ENCODE peak calls at places on chromosomes 12 and 14, in eight cellular contexts. A is lower leg skin, S is NB4, P is prostate gland, G is A549, Q is adrenal gland, D is heart left ventricle, N is ovary. U is an unnamed sample.

GRCh38 chr12:9717070-9717925 is 15.6 kb downstream of the CLECL1 start:
- DNase-seq in S (no peak), D (no peak), G (no peak), A (no peak), N (no peak), P (no peak), Q (no peak), U (no peak)

GRCh38 chr12:47277972-47278448 is 198.3 kb upstream of the AMIGO2 start:
- DNase-seq in G (peak; percentile 96), A (no peak), S (peak; percentile 92), P (no peak), N (no peak), Q (no peak), D (no peak), U (no peak)

GRCh38 chr14:101719708-101720107 is 41.8 kb upstream of the PPP2R5C start:
- DNase-seq in A (peak; percentile 72), Q (no peak), N (no peak), G (no peak), D (peak; percentile 41), S (no peak), P (no peak), U (no peak)

GRCh38 chr12:110917467-110917866 is 2.9 kb downstream of the MYL2 start:
- DNase-seq in Q (no peak), D (no peak), A (no peak), N (no peak), G (peak; percentile 82), P (no peak), S (no peak), U (no peak)

GRCh38 chr12:101935769-101936741 is 58.7 kb downstream of the DRAM1 start:
- DNase-seq in G (no peak), Q (no peak), N (peak; percentile 44), A (peak; percentile 92), P (no peak), S (no peak), D (peak; percentile 70), U (no peak)

GRCh38 chr14:64541261-64541970 is 875 bp downstream of the HSPA2 start:
- DNase-seq in G (no peak), N (peak; percentile 54), A (peak; percentile 92), D (no peak), S (no peak), Q (peak; percentile 41), P (no peak), U (peak; percentile 53)

GRCh38 chr12:93156091-93156490 is 221.6 kb upstream of the NUDT4 start:
- DNase-seq in N (no peak), A (no peak), P (peak; percentile 77), G (no peak), Q (no peak), D (no peak), S (no peak), U (no peak)

GRCh38 chr14:59698793-59699192 is 122.2 kb upstream of the CCDC175 start:
- DNase-seq in N (no peak), A (no peak), Q (no peak), P (no peak), G (no peak), S (no peak), D (no peak), U (no peak)

GRCh38 chr12:50059440-50060119 is 2.2 kb downstream of the ASIC1 start:
- DNase-seq in N (no peak), S (peak; percentile 98), Q (no peak), D (no peak), P (no peak), A (no peak), G (no peak), U (no peak)

GRCh38 chr12:20549115-20549719 is 145.9 kb upstream of the SLCO1C1 start:
- DNase-seq in D (peak; percentile 31), Q (no peak), P (no peak), A (no peak), S (peak; percentile 61), N (no peak), G (peak; percentile 30), U (no peak)

GRCh38 chr12:13784504-13784903 is 196.9 kb downstream of the GRIN2B start:
- DNase-seq in A (no peak), Q (no peak), D (peak; percentile 47), N (no peak), P (no peak), G (no peak), S (peak; percentile 3), U (no peak)

GRCh38 chr14:37585971-37586759 is 8.9 kb downstream of the FOXA1 start:
- DNase-seq in N (no peak), G (no peak), Q (no peak), D (no peak), P (no peak), A (no peak), S (no peak), U (no peak)

GRCh38 chr12:46387697-46388096 is 15.1 kb upstream of the SLC38A2 start:
- DNase-seq in N (no peak), S (peak; percentile 26), D (no peak), A (no peak), G (no peak), Q (no peak), P (no peak), U (peak; percentile 71)

GRCh38 chr14:37623552-37623951 is 28.1 kb downstream of the TTC6 start:
- DNase-seq in A (no peak), P (peak; percentile 88), G (no peak), D (no peak), Q (no peak), S (no peak), N (no peak), U (no peak)

GRCh38 chr14:39366460-39367386 is 65.5 kb downstream of the FBXO33 start:
- DNase-seq in N (no peak), P (no peak), S (no peak), Q (no peak), D (no peak), A (no peak), G (no peak), U (no peak)

GRCh38 chr12:89319111-89319510 is 33.2 kb downstream of the DUSP6 start:
- DNase-seq in S (no peak), Q (peak; percentile 33), N (no peak), A (no peak), G (no peak), P (peak; percentile 23), D (peak; percentile 35), U (no peak)

GRCh38 chr12:122958198-122958888 is 7.9 kb downstream of the ABCB9 start:
- DNase-seq in S (no peak), Q (no peak), A (no peak), N (no peak), G (no peak), P (no peak), D (no peak), U (no peak)

GRCh38 chr12:11653215-11653753 is 3.8 kb downstream of the ETV6 start:
- DNase-seq in S (peak; percentile 90), G (no peak), N (no peak), A (no peak), P (no peak), Q (no peak), D (peak; percentile 38), U (peak; percentile 50)

GRCh38 chr12:56160160-56160763 is 2.1 kb downstream of the MYL6 start:
- DNase-seq in Q (peak; percentile 47), G (no peak), A (no peak), D (no peak), S (peak; percentile 29), P (no peak), N (no peak), U (peak; percentile 59)
- TF ChIP-seq POLR2A in Q (no peak), G (no peak), A (no peak), D (no peak), S (no peak), P (no peak), N (no peak), U (no peak)

DNA sequence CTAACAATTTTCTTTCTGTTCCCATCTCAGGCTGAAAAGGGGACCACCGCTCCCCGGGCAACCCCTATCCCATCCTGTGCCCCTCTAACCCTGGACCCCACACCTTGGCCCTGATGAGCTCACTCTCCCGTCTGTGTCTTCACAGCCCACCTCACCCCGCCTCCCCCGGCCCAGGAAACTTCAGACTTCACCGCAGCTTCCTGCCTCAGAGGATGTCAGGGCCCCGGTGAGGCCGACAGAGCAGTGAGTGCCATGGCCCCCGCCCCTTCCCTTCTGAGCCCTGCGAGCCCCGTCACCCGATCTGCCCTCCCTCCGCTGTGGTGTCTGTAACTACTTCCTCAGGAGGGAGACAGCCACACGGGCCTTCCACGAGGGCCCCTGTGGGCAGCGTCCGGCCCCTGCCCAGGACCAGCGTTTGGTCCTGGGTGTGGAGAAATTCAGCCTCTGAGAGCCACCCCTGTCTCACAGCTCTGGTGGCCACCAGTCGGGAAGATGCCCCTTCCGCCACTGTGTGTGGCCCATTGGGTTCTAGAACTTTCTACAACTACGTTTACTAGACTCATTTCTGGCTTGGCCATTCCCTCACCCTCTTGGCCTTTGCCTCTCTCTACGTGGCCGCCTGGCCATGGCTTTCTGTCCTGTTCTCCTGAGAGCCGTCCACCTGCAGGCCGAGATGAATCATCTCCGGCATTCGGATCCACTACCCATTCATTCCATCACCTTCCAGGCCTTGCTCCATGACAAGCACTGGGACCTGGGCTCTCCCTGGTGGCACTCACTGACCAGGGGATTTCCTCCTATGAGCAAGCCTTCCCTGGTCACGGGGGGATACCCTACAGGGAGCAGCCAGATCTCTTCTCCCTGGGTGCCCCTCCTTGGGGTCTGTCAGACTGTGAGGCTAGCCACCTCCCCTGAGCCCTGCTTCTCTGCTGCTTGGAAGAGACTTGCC is 3.4 kb downstream of the RHOF start:
- DNase-seq in Q (peak; percentile 61), D (peak; percentile 77), S (peak; percentile 99), N (no peak), A (no peak), G (no peak), P (no peak), U (peak; percentile 63)
- TF ChIP-seq POLR2A in Q (no peak), D (no peak), S (peak; percentile 44), N (no peak), A (no peak), G (no peak), P (no peak), U (peak; percentile 30)

GRCh38 chr14:91508105-91508504 is 2.0 kb downstream of the PPP4R3A start:
- DNase-seq in A (no peak), D (no peak), S (no peak), N (no peak), G (no peak), Q (no peak), P (no peak), U (no peak)

GRCh38 chr14:91510171-91511013 is at the start of gene PPP4R3A:
- DNase-seq in G (peak; percentile 92), A (peak; percentile 98), D (peak; percentile 96), Q (peak; percentile 95), P (peak; percentile 92), S (peak; percentile 98), N (peak; percentile 93), U (peak; percentile 98)

GRCh38 chr14:91511014-91511466 is 930 bp upstream of the PPP4R3A start:
- DNase-seq in P (no peak), N (no peak), A (no peak), D (no peak), Q (no peak), S (peak; percentile 58), G (peak; percentile 28), U (no peak)

GRCh38 chr14:91509878-91510170 is 286 bp downstream of the PPP4R3A start:
- DNase-seq in P (no peak), Q (no peak), S (no peak), D (no peak), G (no peak), N (no peak), A (peak; percentile 85), U (no peak)

GRCh38 chr14:91509083-91509877 is 830 bp downstream of the PPP4R3A start:
- DNase-seq in G (peak; percentile 27), D (peak; percentile 55), N (peak; percentile 61), S (peak; percentile 59), Q (peak; percentile 61), A (peak; percentile 92), P (peak; percentile 24), U (peak; percentile 62)
- TF ChIP-seq POLR2A in G (no peak), D (no peak), N (no peak), S (no peak), Q (no peak), A (no peak), P (no peak), U (peak; percentile 16)

GRCh38 chr14:33950320-33951182 is at the start of gene EGLN3:
- DNase-seq in G (peak; percentile 75), N (peak; percentile 86), D (peak; percentile 93), A (peak; percentile 97), Q (peak; percentile 75), P (peak; percentile 90), S (no peak), U (peak; percentile 91)
- TF ChIP-seq POLR2A in G (peak; percentile 100), N (peak; percentile 58), D (peak; percentile 99), A (peak; percentile 53), Q (no peak), P (peak; percentile 99), S (no peak), U (peak; percentile 99)

U was measured in Peyer's patch.